ENCODE peak calls at places on chromosomes 7 and 10, in eight cellular contexts. G, K, J, W, C, M, B and E are unnamed samples.

GRCh38 chr7:106668853-106669539 is 8.0 kb upstream of the CCDC71L start:
- DNase-seq in G (no peak), K (peak), J (no peak), W (no peak), C (no peak), M (no peak), B (no peak), E (no peak)

GRCh38 chr10:44959243-44960097 is at the start of gene RASSF4:
- DNase-seq in G (peak), K (peak), J (peak), W (peak), C (peak), M (peak), B (no peak), E (peak)

GRCh38 chr10:79628988-79629954 is 18.5 kb downstream of the SFTPA1 start:
- DNase-seq in G (no peak), K (no peak), J (no peak), W (no peak), C (no peak), M (no peak), B (no peak), E (peak)

GRCh38 chr10:45997994-45998763 is 25.9 kb downstream of the TIMM23 start:
- DNase-seq in G (no peak), K (no peak), J (no peak), W (no peak), C (no peak), M (no peak), B (no peak), E (no peak)

GRCh38 chr10:113980408-113981087 is 63.1 kb upstream of the ADRB1 start:
- DNase-seq in G (no peak), K (peak), J (no peak), W (no peak), C (no peak), M (no peak), B (no peak), E (no peak)

GRCh38 chr7:101702362-101702850 is 73.3 kb upstream of the MYL10 start:
- DNase-seq in G (no peak), K (peak), J (no peak), W (no peak), C (no peak), M (no peak), B (no peak), E (peak)

GRCh38 chr10:3924344-3924743 is 139.3 kb upstream of the KLF6 start:
- DNase-seq in G (peak), K (peak), J (no peak), W (peak), C (no peak), M (peak), B (no peak), E (peak)

GRCh38 chr10:62047960-62048383 is 146.5 kb downstream of the ARID5B start:
- DNase-seq in G (peak), K (peak), J (no peak), W (no peak), C (no peak), M (peak), B (no peak), E (no peak)

GRCh38 chr7:29588900-29589696 is 25.5 kb downstream of the PRR15 start:
- DNase-seq in G (peak), K (peak), J (no peak), W (no peak), C (no peak), M (peak), B (no peak), E (peak)

GRCh38 chr10:1148855-1149620 is 92.9 kb downstream of the WDR37 start:
- DNase-seq in G (no peak), K (no peak), J (no peak), W (no peak), C (no peak), M (no peak), B (no peak), E (no peak)

GRCh38 chr7:151059362-151060112 is at the start of gene SLC4A2:
- DNase-seq in G (peak), K (peak), J (peak), W (no peak), C (peak), M (peak), B (no peak), E (peak)

GRCh38 chr10:113335603-113336002 is 217.2 kb upstream of the HABP2 start:
- DNase-seq in G (peak), K (no peak), J (no peak), W (peak), C (no peak), M (peak), B (no peak), E (peak)

GRCh38 chr10:77180104-77180503 is 457.5 kb downstream of the KCNMA1 start:
- DNase-seq in G (no peak), K (no peak), J (no peak), W (no peak), C (no peak), M (peak), B (no peak), E (peak)

GRCh38 chr7:113086928-113087277 is 276 bp upstream of the GPR85 start:
- DNase-seq in G (no peak), K (no peak), J (no peak), W (no peak), C (no peak), M (no peak), B (no peak), E (no peak)

GRCh38 chr7:157205438-157205837 is 66.7 kb downstream of the UBE3C start:
- DNase-seq in G (no peak), K (no peak), J (no peak), W (no peak), C (no peak), M (no peak), B (no peak), E (no peak)

GRCh38 chr7:140055833-140056232 is 6.9 kb downstream of the PARP12 start:
- DNase-seq in G (no peak), K (no peak), J (peak), W (no peak), C (no peak), M (no peak), B (no peak), E (no peak)

GRCh38 chr7:30743371-30744074 is 8.4 kb upstream of the INMT start:
- DNase-seq in G (peak), K (peak), J (no peak), W (no peak), C (no peak), M (peak), B (no peak), E (peak)

DNA sequence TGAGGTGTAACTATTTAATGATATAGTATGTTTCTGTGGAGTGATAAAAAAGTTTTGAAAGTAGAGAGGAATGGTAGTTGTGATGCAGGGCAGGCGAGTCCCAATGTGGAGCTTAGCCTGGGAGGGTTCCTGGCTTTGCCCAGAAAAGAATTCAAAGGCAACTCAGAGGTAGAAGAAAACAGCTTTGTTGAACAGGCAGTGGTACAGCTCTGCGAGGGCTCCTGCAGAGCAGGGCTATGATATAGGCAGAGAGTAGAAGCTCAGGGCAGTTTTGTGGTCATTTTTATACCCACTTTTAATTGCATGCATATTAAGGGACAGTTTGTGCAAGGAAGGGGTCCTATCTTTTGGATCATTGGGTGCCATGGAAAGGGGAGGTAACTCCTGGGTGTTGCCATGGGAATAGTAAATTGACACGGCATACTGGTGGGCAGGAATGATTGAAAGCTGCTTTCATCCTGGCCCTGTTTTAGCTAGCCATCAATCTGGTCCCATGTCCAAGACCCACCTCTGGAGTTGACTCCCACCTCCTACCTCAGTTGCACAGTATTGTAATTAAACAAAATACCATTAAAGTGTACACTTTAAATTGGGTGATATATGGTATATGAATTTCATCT is 12.4 kb downstream of the CYP2C8 start:
- DNase-seq in G (no peak), K (no peak), J (no peak), W (no peak), C (no peak), M (no peak), B (no peak), E (no peak)
- TF ChIP-seq CTCF in G (no peak), K (no peak), J (no peak), W (no peak), C (no peak), M (no peak), B (no peak), E (no peak)

GRCh38 chr7:37117261-37117660 is 331.4 kb downstream of the ELMO1 start:
- DNase-seq in G (no peak), K (no peak), J (no peak), W (no peak), C (no peak), M (no peak), B (no peak), E (no peak)
- TF ChIP-seq CTCF in G (no peak), K (no peak), J (no peak), W (no peak), C (no peak), M (no peak), B (no peak), E (no peak)

DNA sequence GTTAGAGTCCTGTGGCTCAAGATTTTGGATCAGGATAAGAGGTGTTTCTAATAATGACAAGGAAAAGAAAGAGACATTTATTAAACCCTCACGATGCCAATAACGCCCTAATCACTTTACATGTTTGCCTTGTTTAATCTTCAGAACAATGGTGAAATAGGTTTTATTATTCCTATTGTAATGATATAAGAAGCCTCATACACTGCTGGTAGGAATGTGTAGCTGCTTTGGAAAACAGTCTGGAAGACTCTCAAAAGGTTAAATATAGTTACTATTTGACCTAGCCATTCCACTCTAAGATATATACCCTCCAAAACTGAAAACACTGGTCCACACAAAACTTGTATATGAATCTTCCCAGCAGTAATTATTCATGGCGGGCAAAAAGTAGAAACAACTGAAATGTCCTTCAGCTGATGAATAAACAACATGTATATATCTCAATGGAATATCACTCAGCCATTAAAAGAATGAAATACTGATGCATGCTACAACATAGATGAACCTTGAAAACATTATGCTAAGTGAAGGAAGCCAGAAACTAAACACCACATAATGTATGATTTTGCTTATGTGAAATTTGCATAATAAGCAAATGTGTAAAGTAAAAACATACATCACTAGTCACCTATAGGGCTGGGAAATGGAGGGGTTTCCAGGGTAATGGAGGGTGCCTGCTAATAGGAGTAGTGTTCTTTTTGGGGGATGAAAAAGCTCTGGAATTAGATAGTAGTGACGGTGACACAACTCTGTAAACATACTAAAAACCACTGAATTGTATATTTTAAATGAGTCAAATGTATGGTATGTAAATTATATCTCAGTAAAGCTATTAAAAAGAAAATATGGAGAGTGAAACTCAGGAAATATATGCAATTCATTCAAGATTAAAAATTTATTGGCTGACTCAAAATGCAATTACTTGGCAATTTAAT is 76.9 kb upstream of the ANK3 start:
- DNase-seq in G (no peak), K (peak), J (no peak), W (peak), C (no peak), M (no peak), B (no peak), E (peak)
- TF ChIP-seq CTCF in G (no peak), K (no peak), J (peak), W (no peak), C (no peak), M (peak), B (no peak), E (no peak)

DNA sequence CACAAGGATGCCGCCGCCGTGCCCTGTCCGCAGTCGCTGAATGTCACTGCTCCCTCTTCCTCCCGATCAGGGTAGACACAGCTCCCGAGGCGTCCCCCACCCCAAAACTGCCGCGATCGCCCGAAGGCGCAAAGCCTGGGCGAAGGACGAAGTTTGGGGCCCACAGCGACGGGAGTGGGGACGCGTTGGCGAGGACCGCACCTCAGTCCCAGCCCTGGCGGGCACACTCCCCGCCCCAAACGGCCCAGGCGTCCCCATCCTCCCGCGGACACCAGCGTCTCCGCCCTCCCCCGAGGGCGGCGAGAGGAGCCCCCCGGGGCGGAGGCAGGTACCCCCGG is 1.4 kb upstream of the KAT6B start:
- DNase-seq in G (no peak), K (no peak), J (peak), W (no peak), C (peak), M (no peak), B (no peak), E (no peak)
- TF ChIP-seq CTCF in G (no peak), K (peak), J (no peak), W (no peak), C (no peak), M (no peak), B (no peak), E (no peak)

DNA sequence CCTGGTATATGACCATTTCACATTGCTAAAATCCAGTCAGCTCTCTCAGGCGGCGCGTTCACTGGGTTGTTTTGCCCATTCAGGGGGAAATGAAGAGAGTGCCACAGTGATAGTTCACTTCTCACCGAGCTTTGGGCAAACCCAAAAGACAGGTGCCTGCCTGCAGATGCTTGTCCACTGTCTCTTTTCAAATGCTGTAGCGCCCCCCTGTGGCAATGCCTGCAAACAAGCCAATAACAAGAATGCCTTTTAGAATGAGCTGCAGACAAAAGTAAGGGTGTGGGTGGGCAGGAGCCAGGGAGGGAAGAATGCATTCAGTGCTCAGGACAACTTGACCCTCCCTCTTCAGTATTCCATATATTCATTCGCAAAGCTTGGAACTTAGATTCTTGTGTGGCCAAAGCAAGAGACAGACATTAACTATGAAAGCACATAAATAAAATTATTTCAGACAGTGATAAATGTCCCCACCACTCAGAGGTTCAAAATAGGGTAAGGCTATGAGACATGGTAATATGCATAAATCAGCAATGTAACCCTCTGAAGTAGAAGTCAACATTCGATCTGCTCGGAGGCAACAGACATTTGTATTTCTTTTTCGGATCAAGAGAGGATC is 86.9 kb downstream of the JAZF1 start:
- DNase-seq in G (peak), K (peak), J (no peak), W (no peak), C (peak), M (peak), B (no peak), E (peak)
- TF ChIP-seq CTCF in G (peak), K (peak), J (peak), W (peak), C (peak), M (peak), B (peak), E (peak)

DNA sequence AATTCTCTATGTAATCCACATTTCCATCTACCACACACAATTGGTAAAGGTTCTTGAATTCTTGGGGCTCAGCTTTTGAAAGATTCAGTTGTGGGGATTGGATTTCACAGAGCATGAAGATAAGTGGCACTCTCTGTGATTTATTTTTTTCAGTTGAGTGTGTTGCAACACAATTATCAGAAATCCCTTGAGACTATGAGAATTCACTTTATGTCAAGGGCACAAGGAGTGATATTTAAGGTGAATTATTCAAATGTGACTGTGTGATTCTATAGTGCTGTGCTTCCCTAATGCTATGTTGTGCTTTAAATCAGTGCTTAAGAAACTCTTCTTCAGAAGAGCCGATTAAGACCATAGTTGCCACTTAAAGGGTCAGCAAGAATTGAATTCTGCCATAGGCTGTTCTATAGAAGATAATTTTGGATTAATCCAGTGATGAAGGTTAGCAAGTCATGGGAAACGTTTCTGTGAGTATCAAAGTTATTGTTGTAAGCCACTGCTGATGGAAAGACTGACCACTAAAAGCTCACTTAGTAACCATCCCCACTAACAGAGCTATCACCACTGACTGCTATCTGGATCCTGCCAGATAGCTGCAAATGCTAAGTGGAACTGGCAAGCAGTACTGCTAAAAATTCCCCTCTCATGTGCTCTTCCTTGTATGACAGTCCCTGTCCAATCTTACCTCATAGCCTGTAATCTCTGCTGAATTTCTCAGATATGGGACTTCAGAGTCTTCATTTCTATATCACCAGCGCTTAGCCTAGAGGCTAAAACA is 134.0 kb upstream of the SEMA3D start:
- DNase-seq in G (no peak), K (no peak), J (no peak), W (no peak), C (no peak), M (no peak), B (no peak), E (no peak)
- TF ChIP-seq CTCF in G (no peak), K (no peak), J (no peak), W (no peak), C (no peak), M (no peak), B (no peak), E (no peak)

DNA sequence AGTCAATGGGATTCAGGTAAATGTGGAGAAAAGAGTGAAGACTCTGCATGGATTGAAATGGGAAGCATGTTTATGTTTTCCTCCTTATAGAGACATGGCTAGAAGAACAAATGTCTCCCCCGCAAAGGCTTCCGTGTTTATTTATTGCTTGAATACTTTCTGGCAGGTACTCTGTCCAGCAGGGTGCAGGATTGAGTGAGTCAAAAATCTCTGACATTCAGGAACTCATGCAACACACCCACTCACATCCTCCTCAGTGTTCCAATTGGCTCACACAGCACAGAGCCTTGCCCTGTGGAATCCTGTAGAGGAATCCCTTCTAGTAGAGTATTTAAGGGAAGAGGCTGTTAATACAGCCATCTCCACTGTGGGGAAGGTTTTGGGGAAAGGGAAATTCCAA is 290.3 kb upstream of the VWC2 start:
- DNase-seq in G (no peak), K (peak), J (no peak), W (no peak), C (no peak), M (no peak), B (no peak), E (no peak)
- TF ChIP-seq CTCF in G (no peak), K (peak), J (peak), W (no peak), C (no peak), M (no peak), B (no peak), E (no peak)